ENCODE peak calls at places on chromosome 10, in eight cellular contexts. Q is choroid plexus epithelial cell, Y is AG04450, A is breast epithelium, L is GM06990, C is fibroblast of lung, J is body of pancreas, O is spleen. F is an unnamed sample.
A peak's percentile ranks its signal among the peaks of the same experiment; 100 is the strongest.

GRCh38 chr10:98391578-98391991 is 23.4 kb downstream of the PYROXD2 start:
- DNase-seq in Q (no peak), O (no peak), C (no peak), Y (no peak), J (peak; percentile 29), L (no peak), A (no peak), F (no peak)

GRCh38 chr10:13590886-13591285 is 4.1 kb downstream of the PRPF18 start:
- DNase-seq in J (no peak), Y (no peak), A (no peak), Q (peak; percentile 1), L (no peak), O (no peak), C (no peak), F (no peak)

GRCh38 chr10:8379906-8380832 is 325.7 kb downstream of the GATA3 start:
- DNase-seq in Y (no peak), A (no peak), C (no peak), Q (peak; percentile 2), L (no peak), O (no peak), J (no peak), F (no peak)

GRCh38 chr10:33460461-33461294 is 126.2 kb upstream of the NRP1 start:
- DNase-seq in J (peak; percentile 84), Y (no peak), Q (peak; percentile 54), C (peak; percentile 86), O (no peak), A (no peak), L (no peak), F (no peak)

GRCh38 chr10:154348-154747 is 19.1 kb downstream of the ZMYND11 start:
- DNase-seq in O (no peak), J (no peak), L (no peak), A (no peak), Q (peak; percentile 82), Y (no peak), C (peak; percentile 60), F (no peak)

GRCh38 chr10:18246967-18247366 is 106.7 kb downstream of the CACNB2 start:
- DNase-seq in J (no peak), O (no peak), A (no peak), L (no peak), Y (no peak), C (no peak), Q (no peak), F (no peak)

GRCh38 chr10:126458453-126458852 is 70.2 kb upstream of the ADAM12 start:
- DNase-seq in Q (peak; percentile 74), J (no peak), L (no peak), C (peak; percentile 55), Y (no peak), O (no peak), A (no peak), F (no peak)

GRCh38 chr10:7239312-7239985 is 171.4 kb downstream of the SFMBT2 start:
- DNase-seq in Q (no peak), Y (no peak), L (no peak), C (no peak), J (no peak), O (no peak), A (no peak), F (no peak)

GRCh38 chr10:86336341-86336740 is 30.3 kb downstream of the GRID1 start:
- DNase-seq in Q (no peak), L (no peak), A (no peak), Y (no peak), J (peak; percentile 4), O (peak; percentile 54), C (no peak), F (no peak)

GRCh38 chr10:78543749-78544446 is 510.2 kb downstream of the RPS24 start:
- DNase-seq in L (no peak), J (peak; percentile 37), O (no peak), A (no peak), C (peak; percentile 97), Y (peak; percentile 85), Q (peak; percentile 92), F (no peak)

GRCh38 chr10:95430231-95430951 is 130.8 kb downstream of the SORBS1 start:
- DNase-seq in C (peak; percentile 45), Q (peak; percentile 75), J (peak; percentile 66), A (no peak), Y (peak; percentile 15), O (no peak), L (no peak), F (no peak)

GRCh38 chr10:110556993-110557601 is 10.4 kb upstream of the SMC3 start:
- DNase-seq in C (peak; percentile 52), A (no peak), Y (no peak), O (peak; percentile 19), Q (peak; percentile 73), J (peak; percentile 27), L (no peak), F (no peak)

GRCh38 chr10:116848032-116848911 is 1.0 kb upstream of the ENO4 start:
- DNase-seq in J (no peak), C (peak; percentile 80), O (no peak), Q (no peak), A (no peak), L (peak; percentile 62), Y (no peak), F (no peak)

GRCh38 chr10:57628592-57629284 is 639.0 kb downstream of the IPMK start:
- DNase-seq in Y (no peak), C (no peak), A (no peak), O (no peak), Q (no peak), L (no peak), J (no peak), F (peak; percentile 75)

GRCh38 chr10:70673929-70674559 is 1.7 kb downstream of the ADAMTS14 start:
- DNase-seq in A (no peak), J (no peak), Y (no peak), Q (no peak), O (no peak), C (no peak), L (no peak), F (no peak)

GRCh38 chr10:70671229-70671588 is 1.1 kb upstream of the ADAMTS14 start:
- DNase-seq in Q (no peak), A (no peak), L (no peak), C (no peak), J (no peak), O (no peak), Y (no peak), F (no peak)

GRCh38 chr10:70672993-70673928 is 955 bp downstream of the ADAMTS14 start:
- DNase-seq in Y (peak; percentile 72), C (peak; percentile 91), A (no peak), J (no peak), O (no peak), Q (peak; percentile 74), L (no peak), F (no peak)

GRCh38 chr10:70671619-70672164 is 614 bp upstream of the ADAMTS14 start:
- DNase-seq in Q (no peak), L (no peak), C (no peak), O (no peak), J (no peak), A (no peak), Y (no peak), F (no peak)

DNA sequence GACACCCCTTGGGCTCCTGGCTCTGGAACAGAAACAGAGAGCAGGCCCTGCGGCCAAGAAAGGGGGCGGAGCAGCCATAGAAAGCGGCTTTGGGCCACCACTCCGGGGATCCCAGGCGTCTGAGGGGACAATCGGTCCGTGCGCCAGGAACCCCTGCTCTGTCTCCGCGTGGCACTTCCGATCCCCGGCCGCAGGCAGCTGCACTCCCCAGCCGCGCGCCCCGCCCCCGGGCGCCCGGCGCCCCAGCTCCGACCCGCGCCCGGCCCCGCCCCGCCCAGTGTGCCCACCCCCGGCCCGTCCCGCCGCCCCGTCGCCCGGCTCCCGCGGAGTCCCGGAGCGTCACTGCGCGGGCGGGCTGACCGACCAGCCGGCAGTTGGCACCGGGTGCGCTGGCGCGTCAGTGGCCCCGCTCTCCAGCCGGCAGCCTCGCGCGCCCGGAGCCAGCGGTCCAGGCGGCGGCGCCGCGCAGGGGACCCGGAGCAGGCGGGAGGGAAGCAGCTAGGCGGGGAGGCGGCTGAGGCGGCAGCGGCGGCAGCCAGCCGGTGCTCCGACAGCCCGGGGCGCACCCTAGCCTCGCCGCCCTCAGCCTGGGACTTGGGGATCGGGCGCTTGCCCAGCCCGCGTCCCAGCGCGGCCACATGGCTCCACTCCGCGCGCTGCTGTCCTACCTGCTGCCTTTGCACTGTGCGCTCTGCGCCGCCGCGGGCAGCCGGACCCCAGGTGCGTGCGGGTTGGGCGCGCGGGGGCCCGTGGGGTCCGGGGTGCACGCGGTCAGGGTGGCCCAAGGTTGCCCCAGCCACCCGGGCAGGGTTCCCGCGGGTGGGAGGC is at the start of gene ADAMTS14:
- DNase-seq in C (peak; percentile 64), L (no peak), Q (peak; percentile 36), Y (no peak), J (no peak), A (no peak), O (peak; percentile 73), F (no peak)
- H3K4me3 ChIP-seq in C (peak within 1 kb of the TSS; percentile 55), L (peak within 1 kb of the TSS; percentile 44), Q (peak within 1 kb of the TSS; percentile 53), Y (peak within 1 kb of the TSS; percentile 64), J (no peak within 1 kb of the TSS), A (peak within 1 kb of the TSS; percentile 40), O (peak within 1 kb of the TSS; percentile 14), F (peak within 1 kb of the TSS; percentile 61)

GRCh38 chr10:84008878-84009277 is 130.4 kb upstream of the GHITM start:
- DNase-seq in C (no peak), A (no peak), L (peak; percentile 7), Y (no peak), O (no peak), J (no peak), Q (peak; percentile 1), F (no peak)
- TF ChIP-seq CTCF in C (peak; percentile 36), A (no peak), L (peak; percentile 95), Y (peak; percentile 43), O (no peak), J (no peak), Q (peak; percentile 52), F (peak; percentile 85)

GRCh38 chr10:112059220-112059619 is 124.3 kb downstream of the GPAM start:
- DNase-seq in Q (no peak), L (no peak), Y (no peak), A (no peak), J (no peak), C (no peak), O (no peak), F (no peak)

GRCh38 chr10:112052176-112052575 is 131.4 kb downstream of the GPAM start:
- DNase-seq in Y (no peak), C (no peak), O (no peak), Q (no peak), J (no peak), L (no peak), A (no peak), F (no peak)

GRCh38 chr10:112057072-112057471 is 126.5 kb downstream of the GPAM start:
- DNase-seq in A (no peak), Y (no peak), J (no peak), L (no peak), O (no peak), Q (no peak), C (no peak), F (no peak)

DNA sequence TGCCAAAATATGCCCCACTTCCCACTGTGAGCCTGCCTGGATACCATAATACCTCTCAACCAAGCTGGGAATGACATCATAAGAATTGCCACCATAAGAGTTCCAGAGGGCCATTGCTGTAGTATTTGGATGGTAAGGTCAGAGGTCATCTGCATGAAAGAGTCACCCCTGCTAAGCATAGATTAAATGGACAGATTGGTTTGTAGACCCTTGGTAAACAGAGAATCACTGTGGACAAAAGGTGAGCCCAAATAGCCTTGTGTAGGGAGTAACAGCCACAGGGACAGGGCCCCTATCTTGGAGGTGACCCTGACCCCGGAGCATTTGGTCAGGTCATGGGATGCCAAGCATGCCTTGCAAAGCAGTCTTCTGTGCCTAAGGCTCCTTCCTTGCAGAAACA is 129.7 kb downstream of the GPAM start:
- DNase-seq in Q (no peak), J (no peak), L (no peak), Y (no peak), O (no peak), A (no peak), C (no peak), F (no peak)
- H3K4me3 ChIP-seq in Q (no peak overlapping the region), J (no peak overlapping the region), L (no peak overlapping the region), Y (no peak overlapping the region), O (no peak overlapping the region), A (no peak overlapping the region), C (no peak overlapping the region), F (no peak overlapping the region)

GRCh38 chr10:61271127-61271780 is 181.9 kb downstream of the TMEM26 start:
- DNase-seq in J (no peak), L (no peak), Y (peak; percentile 37), Q (peak; percentile 93), O (no peak), A (no peak), C (peak; percentile 84), F (peak; percentile 41)
- TF ChIP-seq CTCF in J (peak; percentile 27), L (no peak), Y (peak; percentile 45), Q (peak; percentile 49), O (no peak), A (no peak), C (no peak), F (peak; percentile 36)